ENCODE peak calls at places on chromosomes 2 and 18, in six cellular contexts. W is HCT116, N is DND-41, U is neuronal stem cell, B is mammary epithelial cell, K is mesenchymal stem cell. Q is an unnamed sample.

GRCh38 chr2:61585383-61585782 is 47.2 kb upstream of the XPO1 start:
- DNase-seq in W (no peak), N (no peak), U (peak; percentile 27), B (no peak), K (no peak), Q (no peak)

GRCh38 chr18:63368611-63369010 is 1.6 kb upstream of the KDSR start:
- DNase-seq in W (no peak), N (no peak), U (no peak), B (no peak), K (no peak), Q (no peak)

GRCh38 chr2:241852981-241853631 is 5.6 kb downstream of the PDCD1 start:
- DNase-seq in W (no peak), N (no peak), U (no peak), B (no peak), K (no peak), Q (no peak)

GRCh38 chr2:162226836-162227235 is 16.4 kb downstream of the FAP start:
- DNase-seq in W (no peak), N (no peak), U (no peak), B (no peak), K (no peak), Q (no peak)

GRCh38 chr2:172442072-172442895 is 14.9 kb downstream of the ITGA6 start:
- DNase-seq in W (peak; percentile 98), N (no peak), U (no peak), B (peak; percentile 100), K (peak; percentile 92), Q (peak; percentile 99)

GRCh38 chr2:3571284-3571683 is 3.8 kb upstream of the RPS7 start:
- DNase-seq in W (no peak), N (no peak), U (no peak), B (peak; percentile 65), K (no peak), Q (no peak)

GRCh38 chr2:31511376-31511775 is 69.4 kb downstream of the SRD5A2 start:
- DNase-seq in W (no peak), N (no peak), U (no peak), B (no peak), K (no peak), Q (no peak)

GRCh38 chr18:22467760-22468553 is 50.2 kb upstream of the CTAGE1 start:
- DNase-seq in W (peak; percentile 83), N (no peak), U (no peak), B (peak; percentile 99), K (peak; percentile 98), Q (peak; percentile 98)

GRCh38 chr2:16738361-16739225 is 73.0 kb upstream of the CYRIA start:
- DNase-seq in W (no peak), N (no peak), U (no peak), B (peak; percentile 34), K (no peak), Q (no peak)

GRCh38 chr2:27298391-27299080 is 9.7 kb downstream of the UCN start:
- DNase-seq in W (no peak), N (no peak), U (no peak), B (no peak), K (no peak), Q (peak; percentile 83)

GRCh38 chr2:129758461-129759185 is 220.8 kb upstream of the RAB6C start:
- DNase-seq in W (no peak), N (no peak), U (no peak), B (no peak), K (no peak), Q (no peak)

GRCh38 chr2:173669271-173669853 is 295.8 kb downstream of the SP3 start:
- DNase-seq in W (no peak), N (no peak), U (no peak), B (peak; percentile 42), K (peak; percentile 18), Q (peak; percentile 60)

GRCh38 chr2:202109737-202110184 is 36.7 kb downstream of the KIAA2012 start:
- DNase-seq in W (no peak), N (no peak), U (no peak), B (no peak), K (peak; percentile 24), Q (no peak)

GRCh38 chr2:140353541-140353940 is 1573.4 kb upstream of the NXPH2 start:
- DNase-seq in W (no peak), N (no peak), U (no peak), B (peak; percentile 45), K (no peak), Q (peak; percentile 90)

GRCh38 chr2:27156739-27157475 is 8.1 kb downstream of the TCF23 start:
- DNase-seq in W (no peak), N (no peak), U (no peak), B (no peak), K (no peak), Q (no peak)

GRCh38 chr18:3266062-3266608 is 4.2 kb downstream of the MYL12B start:
- DNase-seq in W (no peak), N (no peak), U (no peak), B (peak; percentile 84), K (no peak), Q (no peak)

GRCh38 chr2:215881582-215881981 is 131.8 kb downstream of the MREG start:
- DNase-seq in W (no peak), N (no peak), U (no peak), B (no peak), K (no peak), Q (peak; percentile 18)

GRCh38 chr2:19292007-19292406 is 66.4 kb downstream of the OSR1 start:
- DNase-seq in W (no peak), N (no peak), U (no peak), B (no peak), K (no peak), Q (no peak)

GRCh38 chr18:6741290-6741689 is 11.8 kb downstream of the ARHGAP28 start:
- DNase-seq in W (no peak), N (no peak), U (no peak), B (peak; percentile 95), K (peak; percentile 97), Q (peak; percentile 91)

GRCh38 chr2:79876430-79876829 is 363.6 kb downstream of the CTNNA2 start:
- DNase-seq in W (no peak), N (no peak), U (peak; percentile 4), B (no peak), K (peak; percentile 13), Q (peak; percentile 10)

GRCh38 chr18:26804474-26804873 is 61.0 kb downstream of the AQP4 start:
- DNase-seq in W (no peak), N (peak; percentile 15), U (peak; percentile 26), B (no peak), K (no peak), Q (no peak)

GRCh38 chr18:31977270-31977872 is 34.4 kb upstream of the TRAPPC8 start:
- DNase-seq in W (peak; percentile 54), N (peak; percentile 27), U (peak; percentile 5), B (peak; percentile 32), K (peak; percentile 52), Q (peak; percentile 9)

GRCh38 chr2:102514061-102514785 is 41.2 kb downstream of the SLC9A4 start:
- DNase-seq in W (peak; percentile 27), N (no peak), U (no peak), B (peak; percentile 87), K (peak; percentile 82), Q (peak; percentile 97)

GRCh38 chr2:7012141-7012809 is 95.1 kb downstream of the RNF144A start:
- DNase-seq in W (no peak), N (no peak), U (no peak), B (no peak), K (peak; percentile 82), Q (peak; percentile 81)
- H3K4me1 ChIP-seq in W (no peaks in the 10 kb centered on the region), N (peaks cover 6% of the 10 kb centered on the region), U (peaks cover 6% of the 10 kb centered on the region), B (peaks cover 8% of the 10 kb centered on the region), K (no peaks in the 10 kb centered on the region), Q (peaks cover 73% of the 10 kb centered on the region)

DNA sequence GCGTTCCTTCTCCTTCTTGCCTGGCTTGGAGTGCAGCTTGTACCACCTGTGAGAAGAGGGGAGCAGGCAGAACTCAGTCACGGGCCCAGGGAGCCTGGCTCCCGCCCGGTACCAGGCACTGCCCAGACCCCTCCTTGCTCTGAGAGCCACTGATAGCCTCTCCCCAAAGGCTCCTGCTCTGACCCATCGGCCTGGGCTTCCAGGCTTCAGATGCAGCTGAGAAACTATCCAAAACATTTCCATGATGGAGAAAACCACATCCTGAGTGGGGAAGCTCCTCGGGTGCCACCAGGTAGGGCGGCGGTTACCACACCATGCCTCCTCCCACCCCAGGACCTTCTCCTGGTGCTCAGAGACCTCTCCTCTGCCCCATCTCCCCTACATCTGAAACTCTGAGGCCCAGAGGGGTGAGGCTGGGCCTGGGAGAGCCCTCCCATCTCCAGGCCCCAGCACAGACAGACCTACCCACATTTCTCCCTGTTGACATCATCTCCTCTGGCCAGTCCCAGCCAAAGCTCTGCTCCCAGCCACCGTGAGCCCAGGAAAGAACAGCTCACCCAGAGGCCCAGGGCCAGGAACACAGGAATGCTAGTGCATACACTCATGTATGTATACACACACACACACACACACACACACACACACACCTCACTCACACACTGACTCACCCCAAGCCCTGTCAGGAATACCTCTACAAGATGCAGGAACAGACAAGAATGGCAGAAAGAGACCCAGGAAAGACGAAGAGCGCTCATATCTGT is 17.9 kb upstream of the SFXN5 start:
- DNase-seq in W (peak; percentile 27), N (no peak), U (no peak), B (peak; percentile 98), K (peak; percentile 98), Q (peak; percentile 95)
- H3K4me2 ChIP-seq in W (peak overlapping the region; percentile 9), N (no peak overlapping the region), U (no peak overlapping the region), B (peak overlapping the region; percentile 19), K (peak overlapping the region; percentile 30), Q (peak overlapping the region; percentile 20)

DNA sequence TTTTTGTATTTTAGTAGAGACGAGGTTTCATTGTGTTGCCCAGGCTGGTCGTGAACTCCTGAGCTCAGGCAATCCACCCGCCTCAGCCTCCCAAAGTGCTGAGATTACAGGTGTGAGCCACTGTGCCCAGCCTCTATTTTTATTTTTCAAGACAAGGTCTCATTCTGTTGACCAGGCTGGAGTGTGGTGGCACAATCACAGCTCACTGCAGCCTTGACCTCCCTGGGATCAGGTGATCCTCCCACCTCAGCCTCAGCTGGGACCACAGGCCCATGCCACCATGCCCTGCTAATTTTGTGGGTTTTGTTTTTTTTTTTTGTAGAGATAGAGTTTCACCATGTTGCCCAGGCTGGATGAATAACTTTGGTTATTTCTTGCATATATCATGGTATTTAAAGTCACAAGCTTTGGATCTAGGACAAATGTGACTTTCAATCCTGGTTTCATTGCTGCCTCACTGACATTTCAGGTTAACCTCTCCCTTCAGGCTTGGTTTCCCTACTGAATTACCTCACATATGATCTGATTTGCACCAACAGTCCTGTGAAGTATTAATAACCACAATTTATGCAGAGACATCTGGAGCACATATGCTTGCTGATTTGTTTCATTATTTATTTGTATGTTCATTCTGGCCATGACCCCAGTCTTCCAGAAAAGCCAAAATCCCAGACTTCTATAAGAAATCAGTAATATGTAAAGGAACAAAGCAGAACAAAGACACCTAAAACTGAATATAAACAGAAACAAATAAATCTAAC is 17.5 kb upstream of the RAB31 start:
- DNase-seq in W (no peak), N (no peak), U (no peak), B (no peak), K (no peak), Q (no peak)
- H3K4me3 ChIP-seq in W (no peak overlapping the region), N (no peak overlapping the region), U (no peak overlapping the region), B (no peak overlapping the region), K (no peak overlapping the region), Q (no peak overlapping the region)

DNA sequence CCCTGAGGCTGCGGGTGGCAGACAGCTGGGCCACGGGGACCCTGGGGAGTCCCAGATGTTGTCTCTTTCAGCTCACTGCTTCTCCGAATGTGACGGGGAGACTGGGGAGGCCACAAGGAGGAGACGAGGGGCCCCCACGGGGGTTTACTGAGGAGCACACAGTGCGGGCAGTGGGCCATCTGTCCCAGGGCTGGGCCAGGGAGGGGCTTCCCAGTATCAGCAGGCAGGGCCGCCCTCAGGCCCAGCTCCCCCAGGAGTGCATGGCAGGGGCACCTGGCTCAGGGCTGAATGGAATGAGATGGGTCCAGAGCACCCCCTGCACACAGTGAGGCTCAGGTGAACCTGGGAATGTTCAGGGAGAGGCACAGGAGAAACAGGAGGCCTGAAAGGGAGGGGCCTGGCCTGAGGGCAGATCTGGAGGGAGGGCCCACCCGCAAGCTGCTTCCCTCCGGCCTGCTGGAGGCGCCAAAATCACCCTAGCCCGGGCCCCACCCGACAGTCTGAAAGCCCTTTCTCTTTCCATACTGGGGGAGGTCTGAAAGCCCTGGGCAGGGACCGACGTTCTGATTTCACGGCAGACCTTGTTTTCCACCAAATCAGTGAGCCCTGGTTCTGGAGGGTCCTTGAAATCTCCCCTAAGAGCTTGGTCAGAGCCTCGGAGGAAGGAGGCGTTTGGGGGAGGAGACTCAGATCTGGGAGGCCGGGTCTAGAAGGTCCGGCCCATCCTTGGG is 35.5 kb upstream of the PTMA start:
- DNase-seq in W (peak; percentile 79), N (peak; percentile 58), U (no peak), B (no peak), K (peak; percentile 80), Q (no peak)
- H3K4me1 ChIP-seq in W (peaks cover 52% of the 10 kb centered on the region), N (peaks cover 40% of the 10 kb centered on the region), U (peaks cover 27% of the 10 kb centered on the region), B (peaks cover 24% of the 10 kb centered on the region), K (peaks cover 48% of the 10 kb centered on the region), Q (peaks cover 6% of the 10 kb centered on the region)